ENCODE peak calls at places on chromosomes 4 and X, in nine cellular contexts. U, C, P, I, A, Y, F, Q and H are unnamed samples.

GRCh38 chrX:31931225-31931624 is 859.4 kb upstream of the FTHL17 start:
- DNase-seq in U (no peak), C (no peak), P (no peak), I (peak; percentile 55), A (no peak), Y (peak; percentile 12), F (peak; percentile 23), Q (no peak), H (no peak)

GRCh38 chr4:1674682-1675081 is 9.4 kb downstream of the FAM53A start:
- DNase-seq in U (no peak), C (no peak), P (no peak), I (no peak), A (no peak), Y (no peak), F (no peak), Q (no peak), H (no peak)

GRCh38 chr4:123631699-123632098 is 235.1 kb downstream of the SPRY1 start:
- DNase-seq in U (no peak), C (peak; percentile 25), P (no peak), I (peak; percentile 32), A (no peak), Y (no peak), F (peak; percentile 64), Q (no peak), H (no peak)

GRCh38 chr4:102244878-102245535 is 100.3 kb downstream of the SLC39A8 start:
- DNase-seq in U (no peak), C (no peak), P (no peak), I (no peak), A (no peak), Y (no peak), F (no peak), Q (no peak), H (no peak)

GRCh38 chr4:80471701-80472100 is 136.2 kb downstream of the CFAP299 start:
- DNase-seq in U (no peak), C (no peak), P (no peak), I (peak; percentile 44), A (no peak), Y (peak; percentile 8), F (no peak), Q (no peak), H (no peak)

GRCh38 chrX:123731987-123732678 is 719 bp downstream of the THOC2 start:
- DNase-seq in U (no peak), C (peak; percentile 43), P (no peak), I (peak; percentile 17), A (peak; percentile 2), Y (no peak), F (no peak), Q (no peak), H (no peak)

GRCh38 chrX:10620121-10620699 is at the start of gene MID1:
- DNase-seq in U (peak; percentile 8), C (peak; percentile 76), P (peak; percentile 39), I (peak; percentile 85), A (peak; percentile 46), Y (peak; percentile 50), F (peak; percentile 78), Q (no peak), H (peak; percentile 23)

GRCh38 chr4:40032785-40033184 is 23.9 kb upstream of the N4BP2 start:
- DNase-seq in U (no peak), C (no peak), P (no peak), I (no peak), A (no peak), Y (no peak), F (no peak), Q (no peak), H (no peak)

GRCh38 chr4:30269850-30270249 is 450.3 kb upstream of the PCDH7 start:
- DNase-seq in U (no peak), C (no peak), P (no peak), I (no peak), A (no peak), Y (no peak), F (no peak), Q (no peak), H (no peak)

GRCh38 chr4:151356510-151356909 is 31.1 kb upstream of the SH3D19 start:
- DNase-seq in U (no peak), C (peak; percentile 16), P (no peak), I (peak; percentile 29), A (no peak), Y (no peak), F (peak; percentile 61), Q (no peak), H (no peak)

GRCh38 chr4:2220016-2220620 is 21.8 kb downstream of the HAUS3 start:
- DNase-seq in U (peak; percentile 88), C (peak; percentile 79), P (peak; percentile 51), I (peak; percentile 54), A (peak; percentile 76), Y (peak; percentile 53), F (peak; percentile 64), Q (peak; percentile 33), H (peak; percentile 62)

GRCh38 chr4:101033986-101034385 is 313.3 kb downstream of the PPP3CA start:
- DNase-seq in U (no peak), C (no peak), P (no peak), I (no peak), A (no peak), Y (no peak), F (no peak), Q (no peak), H (no peak)

GRCh38 chr4:147596976-147597375 is 20.2 kb upstream of the TMEM184C start:
- DNase-seq in U (no peak), C (peak; percentile 76), P (no peak), I (peak; percentile 90), A (no peak), Y (peak; percentile 84), F (peak; percentile 75), Q (peak; percentile 49), H (no peak)

GRCh38 chr4:165715989-165716388 is 157.0 kb upstream of the TLL1 start:
- DNase-seq in U (no peak), C (peak; percentile 45), P (no peak), I (peak; percentile 67), A (no peak), Y (no peak), F (peak; percentile 61), Q (no peak), H (no peak)

GRCh38 chrX:346034-346813 is 27.6 kb upstream of the GTPBP6 start:
- DNase-seq in U (no peak), C (no peak), P (peak; percentile 21), I (no peak), A (no peak), Y (no peak), F (no peak), Q (no peak), H (no peak)

DNA sequence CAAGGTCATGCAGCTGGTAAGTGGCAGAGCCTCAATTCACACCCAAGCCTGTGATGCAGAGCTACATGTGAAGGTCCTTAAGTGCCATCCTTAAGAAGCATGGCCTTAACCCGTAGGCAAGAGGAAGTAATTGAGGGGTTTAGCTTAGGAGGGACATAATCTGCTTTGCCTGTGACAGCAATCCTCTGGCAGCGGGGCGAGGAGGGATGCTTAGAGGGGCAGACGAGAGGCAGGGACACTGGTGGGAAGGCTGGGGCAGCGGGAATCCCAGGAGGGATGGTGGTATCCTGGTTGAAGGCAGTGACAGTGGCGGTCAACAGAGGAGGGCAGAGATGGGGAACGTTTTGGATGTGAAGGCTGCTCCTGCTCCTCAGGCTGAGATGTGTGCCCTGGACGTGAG is 88.1 kb downstream of the EFNB1 start:
- DNase-seq in U (no peak), C (no peak), P (no peak), I (no peak), A (no peak), Y (no peak), F (no peak), Q (no peak), H (no peak)
- TF ChIP-seq CTCF in U (no peak), C (no peak), P (no peak), I (no peak), A (no peak), Y (no peak), F (no peak), Q (no peak), H (no peak)

DNA sequence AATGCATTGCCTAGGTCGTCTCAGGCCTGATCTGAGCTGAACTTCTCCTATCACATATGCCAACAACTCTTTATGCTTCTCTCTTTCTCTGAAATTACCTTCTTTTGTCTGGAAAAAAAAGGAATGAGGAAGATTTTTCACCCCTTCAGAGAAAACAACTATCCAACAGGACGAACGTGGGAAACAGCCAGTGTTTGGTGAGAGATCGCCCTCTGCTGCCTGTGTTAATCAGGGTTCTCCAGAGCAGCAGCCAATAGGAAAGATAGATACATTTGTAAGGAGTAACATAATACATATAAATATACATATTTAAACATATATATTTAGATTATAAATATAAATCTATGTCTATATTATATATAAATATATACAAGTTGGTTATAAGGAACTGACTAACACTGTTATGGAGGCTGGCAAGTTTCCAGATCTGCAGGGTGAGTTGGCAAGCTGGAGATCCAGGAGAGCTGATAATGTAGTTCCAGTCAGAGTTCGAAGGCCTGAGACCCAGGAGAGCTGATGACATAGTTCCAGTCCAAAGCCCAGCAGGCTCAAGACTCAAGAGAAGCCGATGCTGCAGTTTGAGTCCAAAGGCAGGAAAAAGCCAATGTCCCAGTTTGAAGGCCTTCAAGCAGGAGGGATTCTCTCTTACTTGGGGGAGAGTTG is 13.3 kb downstream of the CETN2 start:
- DNase-seq in U (peak; percentile 35), C (peak; percentile 60), P (no peak), I (peak; percentile 29), A (peak; percentile 15), Y (peak; percentile 20), F (peak; percentile 53), Q (no peak), H (no peak)
- TF ChIP-seq CTCF in U (peak; percentile 25), C (peak; percentile 60), P (no peak), I (peak; percentile 42), A (peak; percentile 66), Y (peak; percentile 57), F (peak; percentile 61), Q (peak; percentile 63), H (peak; percentile 26)

DNA sequence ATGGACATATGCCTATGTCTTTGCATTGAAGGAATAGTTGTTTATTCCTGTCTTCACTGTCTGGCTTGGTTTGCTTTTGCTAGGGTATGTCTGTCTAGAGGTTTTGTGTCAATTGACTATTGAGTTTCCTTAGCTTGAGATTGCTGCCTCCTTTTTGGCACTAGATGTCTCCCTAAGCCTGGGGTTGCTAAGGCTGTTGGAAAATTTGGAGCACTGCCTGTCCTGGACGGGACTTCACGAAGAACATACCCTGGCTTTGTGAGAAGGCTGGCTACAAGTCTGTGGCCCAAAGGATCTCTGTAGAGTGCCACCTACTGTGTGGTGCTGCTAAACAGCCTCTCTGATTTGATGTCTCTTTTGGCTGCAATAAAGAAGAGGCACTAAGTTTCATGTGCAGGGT is 183.8 kb upstream of the NUDT10 start:
- DNase-seq in U (no peak), C (no peak), P (no peak), I (peak; percentile 2), A (no peak), Y (no peak), F (peak; percentile 8), Q (no peak), H (no peak)
- TF ChIP-seq CTCF in U (no peak), C (no peak), P (no peak), I (no peak), A (peak; percentile 59), Y (peak; percentile 11), F (no peak), Q (peak; percentile 15), H (no peak)

GRCh38 chrX:53859890-53860289 is 173.4 kb upstream of the HUWE1 start:
- DNase-seq in U (no peak), C (no peak), P (no peak), I (no peak), A (no peak), Y (no peak), F (no peak), Q (no peak), H (no peak)
- TF ChIP-seq CTCF in U (no peak), C (no peak), P (no peak), I (no peak), A (no peak), Y (no peak), F (no peak), Q (no peak), H (no peak)